ENCODE peak calls at places on chromosome 5, in six cellular contexts. A is PC-3, S is IMR-90, O is mesenchymal stem cell, H is fibroblast of lung, F is GM23248. B is an unnamed sample.
A peak's percentile ranks its signal among the peaks of the same experiment; 100 is the strongest.

GRCh38 chr5:169577966-169578365 is 5.6 kb upstream of the SPDL1 start:
- DNase-seq in A (peak; percentile 54), S (no peak), O (no peak), H (peak; percentile 59), F (peak; percentile 79), B (no peak)

GRCh38 chr5:116358911-116359418 is 215.7 kb downstream of the SEMA6A start:
- DNase-seq in A (no peak), S (no peak), O (no peak), H (no peak), F (no peak), B (no peak)

GRCh38 chr5:179668404-179668803 is 12.4 kb downstream of the CBY3 start:
- DNase-seq in A (peak; percentile 5), S (peak; percentile 54), O (peak; percentile 61), H (peak; percentile 15), F (peak; percentile 71), B (no peak)

GRCh38 chr5:112294126-112294525 is 125.0 kb downstream of the EPB41L4A start:
- DNase-seq in A (no peak), S (no peak), O (no peak), H (no peak), F (no peak), B (no peak)

GRCh38 chr5:9329125-9329524 is 216.8 kb downstream of the SEMA5A start:
- DNase-seq in A (no peak), S (no peak), O (no peak), H (no peak), F (no peak), B (no peak)

GRCh38 chr5:58462154-58462553 is 2.3 kb upstream of the PLK2 start:
- DNase-seq in A (no peak), S (no peak), O (peak; percentile 76), H (no peak), F (no peak), B (no peak)

GRCh38 chr5:76081811-76082783 is 1.1 kb upstream of the SV2C start:
- DNase-seq in A (no peak), S (no peak), O (no peak), H (no peak), F (no peak), B (peak; percentile 48)

GRCh38 chr5:179415291-179416060 is 70.2 kb upstream of the ADAMTS2 start:
- DNase-seq in A (no peak), S (no peak), O (no peak), H (no peak), F (no peak), B (no peak)

GRCh38 chr5:122421379-122422081 is 109.5 kb downstream of the SNCAIP start:
- DNase-seq in A (no peak), S (no peak), O (no peak), H (no peak), F (no peak), B (no peak)

GRCh38 chr5:103867857-103868598 is 305.4 kb upstream of the NUDT12 start:
- DNase-seq in A (peak; percentile 55), S (no peak), O (no peak), H (peak; percentile 84), F (no peak), B (no peak)

GRCh38 chr5:81969912-81970311 is 1.9 kb upstream of the ATG10 start:
- DNase-seq in A (no peak), S (no peak), O (no peak), H (no peak), F (no peak), B (no peak)

GRCh38 chr5:126368239-126368812 is 54.9 kb upstream of the GRAMD2B start:
- DNase-seq in A (peak; percentile 66), S (peak; percentile 25), O (no peak), H (no peak), F (no peak), B (no peak)

GRCh38 chr5:34656700-34657549 is 797 bp downstream of the RAI14 start:
- DNase-seq in A (peak; percentile 21), S (no peak), O (no peak), H (peak; percentile 37), F (peak; percentile 74), B (peak; percentile 78)

GRCh38 chr5:28408186-28408585 is 1369.8 kb upstream of the CDH9 start:
- DNase-seq in A (peak; percentile 96), S (no peak), O (peak; percentile 45), H (peak; percentile 94), F (no peak), B (no peak)

GRCh38 chr5:33792559-33792958 is 99.2 kb downstream of the ADAMTS12 start:
- DNase-seq in A (no peak), S (no peak), O (no peak), H (no peak), F (no peak), B (no peak)

GRCh38 chr5:91443028-91443427 is 59.9 kb upstream of the ARRDC3 start:
- DNase-seq in A (peak; percentile 77), S (peak; percentile 69), O (peak; percentile 24), H (peak; percentile 91), F (peak; percentile 72), B (no peak)

GRCh38 chr5:8848997-8849585 is 696.8 kb downstream of the SEMA5A start:
- DNase-seq in A (peak; percentile 95), S (peak; percentile 89), O (peak; percentile 50), H (peak; percentile 90), F (peak; percentile 95), B (no peak)

GRCh38 chr5:113232246-113232645 is 202.5 kb downstream of the TSSK1B start:
- DNase-seq in A (peak; percentile 32), S (no peak), O (no peak), H (peak; percentile 70), F (peak; percentile 80), B (no peak)

GRCh38 chr5:169494383-169495251 is 89.0 kb upstream of the SPDL1 start:
- DNase-seq in A (no peak), S (no peak), O (no peak), H (peak; percentile 16), F (peak; percentile 24), B (no peak)

GRCh38 chr5:53543401-53543800 is 17.0 kb upstream of the NDUFS4 start:
- DNase-seq in A (no peak), S (peak; percentile 66), O (no peak), H (peak; percentile 77), F (peak; percentile 18), B (no peak)

GRCh38 chr5:64666058-64666457 is 24.2 kb upstream of the SHISAL2B start:
- DNase-seq in A (no peak), S (peak; percentile 93), O (peak; percentile 85), H (peak; percentile 62), F (peak; percentile 55), B (no peak)

GRCh38 chr5:89584339-89584956 is 701.5 kb upstream of the MEF2C start:
- DNase-seq in A (peak; percentile 93), S (peak; percentile 52), O (peak; percentile 65), H (peak; percentile 88), F (peak; percentile 83), B (no peak)

GRCh38 chr5:112210430-112211005 is 208.6 kb downstream of the EPB41L4A start:
- DNase-seq in A (peak; percentile 54), S (peak; percentile 17), O (peak; percentile 43), H (peak; percentile 17), F (peak; percentile 59), B (no peak)

GRCh38 chr5:33105521-33105941 is 335.2 kb upstream of the TARS1 start:
- DNase-seq in A (peak; percentile 45), S (peak; percentile 82), O (peak; percentile 41), H (peak; percentile 86), F (peak; percentile 90), B (no peak)

GRCh38 chr5:59528226-59528862 is 365.2 kb downstream of the PDE4D start:
- DNase-seq in A (no peak), S (no peak), O (no peak), H (no peak), F (no peak), B (no peak)

GRCh38 chr5:135307143-135307903 is 91.7 kb downstream of the MACROH2A1 start:
- DNase-seq in A (no peak), S (no peak), O (no peak), H (peak; percentile 17), F (no peak), B (no peak)

GRCh38 chr5:37774912-37775483 is 64.8 kb downstream of the GDNF start:
- DNase-seq in A (peak; percentile 74), S (peak; percentile 31), O (peak; percentile 33), H (peak; percentile 36), F (peak; percentile 28), B (no peak)

GRCh38 chr5:179241764-179242370 is 103.4 kb downstream of the ADAMTS2 start:
- DNase-seq in A (no peak), S (no peak), O (no peak), H (no peak), F (no peak), B (peak; percentile 37)

GRCh38 chr5:140925806-140926205 is 293 bp upstream of the PCDHAC1 start:
- DNase-seq in A (peak; percentile 3), S (no peak), O (peak; percentile 24), H (no peak), F (no peak), B (no peak)
- H3K9ac ChIP-seq in A (peak overlapping the region; percentile 63), S (no peak overlapping the region), O (no peak overlapping the region), H (no peak overlapping the region), F (no peak overlapping the region), B (peak overlapping the region; percentile 10)

DNA sequence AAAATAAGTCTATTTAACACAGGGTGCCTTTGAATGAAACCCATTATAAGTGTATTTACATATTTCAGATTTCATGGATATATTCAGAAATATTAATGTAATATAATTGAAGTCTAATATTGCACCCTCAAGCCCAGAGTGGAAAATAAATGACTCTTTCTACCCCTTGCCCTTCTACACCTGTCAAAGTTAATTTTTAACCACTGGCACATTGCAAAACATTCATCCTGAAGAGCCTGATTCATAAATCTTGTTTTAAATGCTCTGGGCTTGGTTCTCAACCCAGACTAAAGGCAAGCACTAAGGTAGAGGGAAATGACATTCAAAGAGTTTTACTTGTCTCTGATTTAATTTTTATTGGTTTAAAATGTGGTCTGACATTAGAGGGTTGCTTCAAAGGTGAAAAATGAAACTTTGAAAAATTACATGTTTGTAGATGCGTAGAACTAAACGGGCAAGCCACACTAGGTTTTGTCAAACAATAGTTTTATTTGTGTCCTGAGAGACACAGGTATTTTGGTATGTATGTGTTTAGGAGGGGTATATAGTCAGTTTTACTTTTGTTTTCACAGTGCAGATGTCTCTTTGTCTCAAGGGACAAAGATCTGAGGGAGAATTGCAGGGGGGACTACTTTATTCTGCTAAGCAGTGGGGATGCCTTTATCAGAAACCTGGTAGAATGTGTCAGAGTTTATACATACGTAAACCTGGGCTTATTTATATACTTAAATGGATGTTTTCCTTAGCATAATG is 69.7 kb downstream of the PIK3R1 start:
- DNase-seq in A (no peak), S (no peak), O (no peak), H (no peak), F (no peak), B (no peak)
- H3K36me3 ChIP-seq in A (no peaks in the 10 kb centered on the region), S (peaks cover 10% of the 10 kb centered on the region), O (no peaks in the 10 kb centered on the region), H (no peaks in the 10 kb centered on the region), F (peaks cover 29% of the 10 kb centered on the region), B (peaks cover 10% of the 10 kb centered on the region)

GRCh38 chr5:1325191-1325741 is 19.6 kb downstream of the CLPTM1L start:
- DNase-seq in A (no peak), S (no peak), O (no peak), H (no peak), F (no peak), B (peak; percentile 53)
- H3K27ac ChIP-seq in A (no peak overlapping the region), S (no peak overlapping the region), O (no peak overlapping the region), H (no peak overlapping the region), F (no peak overlapping the region), B (no peak overlapping the region)

DNA sequence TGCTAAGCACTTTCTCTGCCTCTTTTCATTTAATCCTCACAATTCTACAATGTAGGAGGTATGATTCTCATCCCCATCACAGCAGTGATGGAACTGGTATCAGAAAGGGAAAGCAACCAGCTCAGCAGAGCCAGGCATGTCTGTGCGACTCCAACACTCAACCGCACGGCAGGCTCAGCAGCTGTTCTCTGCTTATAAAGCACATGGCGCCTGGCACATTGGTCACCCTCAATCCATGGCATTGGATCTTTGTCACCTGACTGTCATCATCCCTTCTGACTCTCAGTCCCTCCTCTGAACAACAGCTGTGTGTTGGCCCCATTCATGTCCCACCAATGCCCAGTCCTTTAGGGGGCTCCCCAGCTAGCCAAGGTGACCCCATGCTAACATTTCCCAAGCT is 45.1 kb upstream of the HAND1 start:
- DNase-seq in A (no peak), S (no peak), O (no peak), H (no peak), F (no peak), B (no peak)
- H3K9ac ChIP-seq in A (no peak overlapping the region), S (no peak overlapping the region), O (no peak overlapping the region), H (no peak overlapping the region), F (no peak overlapping the region), B (no peak overlapping the region)

B was measured in kidney.